ENCODE peak calls at places on chromosomes 5 and 9, in nine cellular contexts. One of them, this sample, is unnamed.

GRCh38 chr5:122358382-122358990 is 46.4 kb downstream of the SNCAIP start:
- DNase-seq in tibial nerve: no peak
- DNase-seq in dorsolateral prefrontal cortex: no peak
- DNase-seq in astrocyte of the spinal cord: no peak
- DNase-seq in GM12865: no peak
- DNase-seq in choroid plexus epithelial cell: no peak
- DNase-seq in fibroblast of the aortic adventitia: no peak
- DNase-seq in cardiac fibroblast: no peak
- DNase-seq in psoas muscle: no peak
- DNase-seq in this sample: no peak

GRCh38 chr9:16058131-16058549 is 505.3 kb downstream of the CCDC171 start:
- DNase-seq in choroid plexus epithelial cell: peak; percentile 62
- DNase-seq in astrocyte of the spinal cord: peak; percentile 79
- DNase-seq in GM12865: peak; percentile 18
- DNase-seq in tibial nerve: no peak
- DNase-seq in psoas muscle: no peak
- DNase-seq in fibroblast of the aortic adventitia: peak; percentile 26
- DNase-seq in cardiac fibroblast: peak; percentile 82
- DNase-seq in dorsolateral prefrontal cortex: no peak
- DNase-seq in this sample: peak; percentile 42

GRCh38 chr5:36744678-36745659 is 131.6 kb upstream of the NIPBL start:
- DNase-seq in GM12865: peak; percentile 65
- DNase-seq in psoas muscle: peak; percentile 78
- DNase-seq in dorsolateral prefrontal cortex: peak; percentile 55
- DNase-seq in tibial nerve: peak; percentile 15
- DNase-seq in cardiac fibroblast: peak; percentile 54
- DNase-seq in astrocyte of the spinal cord: peak; percentile 62
- DNase-seq in fibroblast of the aortic adventitia: peak; percentile 60
- DNase-seq in choroid plexus epithelial cell: peak; percentile 48
- DNase-seq in this sample: peak; percentile 74

GRCh38 chr5:41445937-41446563 is 64.4 kb downstream of the PLCXD3 start:
- DNase-seq in fibroblast of the aortic adventitia: peak; percentile 98
- DNase-seq in GM12865: no peak
- DNase-seq in choroid plexus epithelial cell: peak; percentile 14
- DNase-seq in cardiac fibroblast: peak; percentile 74
- DNase-seq in tibial nerve: no peak
- DNase-seq in psoas muscle: no peak
- DNase-seq in astrocyte of the spinal cord: no peak
- DNase-seq in dorsolateral prefrontal cortex: no peak
- DNase-seq in this sample: peak; percentile 72

GRCh38 chr9:133705576-133705975 is 32.6 kb downstream of the SARDH start:
- DNase-seq in tibial nerve: no peak
- DNase-seq in astrocyte of the spinal cord: no peak
- DNase-seq in cardiac fibroblast: no peak
- DNase-seq in choroid plexus epithelial cell: no peak
- DNase-seq in psoas muscle: peak; percentile 22
- DNase-seq in GM12865: no peak
- DNase-seq in dorsolateral prefrontal cortex: no peak
- DNase-seq in fibroblast of the aortic adventitia: no peak
- DNase-seq in this sample: no peak

GRCh38 chr5:136457390-136458094 is 92.2 kb upstream of the TRPC7 start:
- DNase-seq in tibial nerve: no peak
- DNase-seq in choroid plexus epithelial cell: no peak
- DNase-seq in psoas muscle: no peak
- DNase-seq in GM12865: no peak
- DNase-seq in fibroblast of the aortic adventitia: no peak
- DNase-seq in cardiac fibroblast: no peak
- DNase-seq in astrocyte of the spinal cord: no peak
- DNase-seq in dorsolateral prefrontal cortex: peak; percentile 25
- DNase-seq in this sample: no peak

GRCh38 chr5:32307769-32308194 is 5.0 kb downstream of the MTMR12 start:
- DNase-seq in cardiac fibroblast: no peak
- DNase-seq in dorsolateral prefrontal cortex: no peak
- DNase-seq in astrocyte of the spinal cord: no peak
- DNase-seq in GM12865: no peak
- DNase-seq in choroid plexus epithelial cell: no peak
- DNase-seq in psoas muscle: no peak
- DNase-seq in tibial nerve: no peak
- DNase-seq in fibroblast of the aortic adventitia: no peak
- DNase-seq in this sample: no peak

GRCh38 chr9:24832307-24832706 is 286.6 kb upstream of the IZUMO3 start:
- DNase-seq in astrocyte of the spinal cord: no peak
- DNase-seq in dorsolateral prefrontal cortex: no peak
- DNase-seq in choroid plexus epithelial cell: peak; percentile 1
- DNase-seq in cardiac fibroblast: peak; percentile 2
- DNase-seq in psoas muscle: no peak
- DNase-seq in fibroblast of the aortic adventitia: no peak
- DNase-seq in tibial nerve: no peak
- DNase-seq in GM12865: no peak
- DNase-seq in this sample: no peak

GRCh38 chr9:88173378-88173999 is 35.2 kb upstream of the SPATA31C2 start:
- DNase-seq in astrocyte of the spinal cord: peak; percentile 71
- DNase-seq in dorsolateral prefrontal cortex: no peak
- DNase-seq in psoas muscle: no peak
- DNase-seq in cardiac fibroblast: peak; percentile 83
- DNase-seq in fibroblast of the aortic adventitia: peak; percentile 70
- DNase-seq in tibial nerve: no peak
- DNase-seq in GM12865: peak; percentile 53
- DNase-seq in choroid plexus epithelial cell: peak; percentile 87
- DNase-seq in this sample: peak; percentile 74

GRCh38 chr5:71873202-71873601 is 154.1 kb downstream of the CARTPT start:
- DNase-seq in dorsolateral prefrontal cortex: no peak
- DNase-seq in astrocyte of the spinal cord: no peak
- DNase-seq in fibroblast of the aortic adventitia: no peak
- DNase-seq in tibial nerve: no peak
- DNase-seq in cardiac fibroblast: no peak
- DNase-seq in GM12865: no peak
- DNase-seq in choroid plexus epithelial cell: no peak
- DNase-seq in psoas muscle: no peak
- DNase-seq in this sample: no peak

GRCh38 chr5:68279960-68280359 is 64.4 kb downstream of the PIK3R1 start:
- DNase-seq in dorsolateral prefrontal cortex: no peak
- DNase-seq in tibial nerve: no peak
- DNase-seq in GM12865: peak; percentile 73
- DNase-seq in fibroblast of the aortic adventitia: no peak
- DNase-seq in psoas muscle: no peak
- DNase-seq in cardiac fibroblast: no peak
- DNase-seq in choroid plexus epithelial cell: no peak
- DNase-seq in astrocyte of the spinal cord: no peak
- DNase-seq in this sample: no peak

GRCh38 chr9:69604568-69605219 is 67.5 kb downstream of the APBA1 start:
- DNase-seq in tibial nerve: no peak
- DNase-seq in cardiac fibroblast: peak; percentile 14
- DNase-seq in GM12865: no peak
- DNase-seq in fibroblast of the aortic adventitia: no peak
- DNase-seq in choroid plexus epithelial cell: no peak
- DNase-seq in psoas muscle: no peak
- DNase-seq in dorsolateral prefrontal cortex: no peak
- DNase-seq in astrocyte of the spinal cord: no peak
- DNase-seq in this sample: no peak

GRCh38 chr5:179836225-179837019 is 15.7 kb downstream of the SQSTM1 start:
- DNase-seq in astrocyte of the spinal cord: peak; percentile 51
- DNase-seq in fibroblast of the aortic adventitia: peak; percentile 38
- DNase-seq in dorsolateral prefrontal cortex: no peak
- DNase-seq in psoas muscle: peak; percentile 74
- DNase-seq in cardiac fibroblast: peak; percentile 36
- DNase-seq in tibial nerve: no peak
- DNase-seq in choroid plexus epithelial cell: peak; percentile 78
- DNase-seq in GM12865: peak; percentile 28
- DNase-seq in this sample: no peak

GRCh38 chr5:88660326-88660946 is 222.5 kb downstream of the MEF2C start:
- DNase-seq in choroid plexus epithelial cell: no peak
- DNase-seq in dorsolateral prefrontal cortex: peak; percentile 66
- DNase-seq in GM12865: peak; percentile 73
- DNase-seq in astrocyte of the spinal cord: peak; percentile 89
- DNase-seq in psoas muscle: no peak
- DNase-seq in fibroblast of the aortic adventitia: peak; percentile 26
- DNase-seq in tibial nerve: no peak
- DNase-seq in cardiac fibroblast: peak; percentile 46
- DNase-seq in this sample: no peak

GRCh38 chr9:7216004-7216821 is 458.4 kb downstream of the KDM4C start:
- DNase-seq in psoas muscle: no peak
- DNase-seq in cardiac fibroblast: peak; percentile 79
- DNase-seq in choroid plexus epithelial cell: peak; percentile 50
- DNase-seq in fibroblast of the aortic adventitia: peak; percentile 41
- DNase-seq in dorsolateral prefrontal cortex: no peak
- DNase-seq in tibial nerve: no peak
- DNase-seq in GM12865: no peak
- DNase-seq in astrocyte of the spinal cord: peak; percentile 27
- DNase-seq in this sample: peak; percentile 67

GRCh38 chr5:142432961-142433360 is 108.1 kb upstream of the SPRY4 start:
- DNase-seq in fibroblast of the aortic adventitia: no peak
- DNase-seq in choroid plexus epithelial cell: no peak
- DNase-seq in astrocyte of the spinal cord: no peak
- DNase-seq in tibial nerve: no peak
- DNase-seq in dorsolateral prefrontal cortex: no peak
- DNase-seq in GM12865: no peak
- DNase-seq in cardiac fibroblast: no peak
- DNase-seq in psoas muscle: no peak
- DNase-seq in this sample: no peak

GRCh38 chr9:121372563-121373400 is 2.7 kb upstream of the STOM start:
- DNase-seq in choroid plexus epithelial cell: peak; percentile 68
- DNase-seq in astrocyte of the spinal cord: peak; percentile 43
- DNase-seq in tibial nerve: no peak
- DNase-seq in cardiac fibroblast: peak; percentile 72
- DNase-seq in fibroblast of the aortic adventitia: peak; percentile 81
- DNase-seq in GM12865: no peak
- DNase-seq in dorsolateral prefrontal cortex: no peak
- DNase-seq in psoas muscle: no peak
- DNase-seq in this sample: peak; percentile 52

GRCh38 chr5:179377421-179378115 is 32.3 kb upstream of the ADAMTS2 start:
- DNase-seq in psoas muscle: no peak
- DNase-seq in dorsolateral prefrontal cortex: no peak
- DNase-seq in tibial nerve: no peak
- DNase-seq in fibroblast of the aortic adventitia: no peak
- DNase-seq in choroid plexus epithelial cell: peak; percentile 16
- DNase-seq in cardiac fibroblast: no peak
- DNase-seq in astrocyte of the spinal cord: no peak
- DNase-seq in GM12865: no peak
- DNase-seq in this sample: no peak

GRCh38 chr5:120446896-120447295 is 17.2 kb upstream of the PRR16 start:
- DNase-seq in psoas muscle: no peak
- DNase-seq in tibial nerve: no peak
- DNase-seq in choroid plexus epithelial cell: peak; percentile 38
- DNase-seq in cardiac fibroblast: peak; percentile 18
- DNase-seq in fibroblast of the aortic adventitia: no peak
- DNase-seq in dorsolateral prefrontal cortex: no peak
- DNase-seq in GM12865: no peak
- DNase-seq in astrocyte of the spinal cord: peak; percentile 27
- DNase-seq in this sample: no peak

GRCh38 chr5:141360685-141361084 is 891 bp downstream of the PCDHGB2 start:
- DNase-seq in cardiac fibroblast: no peak
- DNase-seq in fibroblast of the aortic adventitia: no peak
- DNase-seq in astrocyte of the spinal cord: no peak
- DNase-seq in choroid plexus epithelial cell: no peak
- DNase-seq in tibial nerve: no peak
- DNase-seq in GM12865: no peak
- DNase-seq in psoas muscle: no peak
- DNase-seq in dorsolateral prefrontal cortex: no peak
- DNase-seq in this sample: no peak
- H3K4me3 ChIP-seq in cardiac fibroblast: no peak overlapping the region
- H3K4me3 ChIP-seq in fibroblast of the aortic adventitia: no peak overlapping the region
- H3K4me3 ChIP-seq in astrocyte of the spinal cord: no peak overlapping the region
- H3K4me3 ChIP-seq in choroid plexus epithelial cell: no peak overlapping the region
- H3K4me3 ChIP-seq in tibial nerve: no peak overlapping the region
- H3K4me3 ChIP-seq in GM12865: no peak overlapping the region
- H3K4me3 ChIP-seq in psoas muscle: peak overlapping the region; percentile 52
- H3K4me3 ChIP-seq in dorsolateral prefrontal cortex: no peak overlapping the region
- H3K4me3 ChIP-seq in this sample: no peak overlapping the region

GRCh38 chr9:4152876-4153275 is 147.0 kb downstream of the GLIS3 start:
- DNase-seq in GM12865: peak; percentile 3
- DNase-seq in tibial nerve: no peak
- DNase-seq in choroid plexus epithelial cell: no peak
- DNase-seq in cardiac fibroblast: no peak
- DNase-seq in dorsolateral prefrontal cortex: no peak
- DNase-seq in astrocyte of the spinal cord: no peak
- DNase-seq in fibroblast of the aortic adventitia: no peak
- DNase-seq in psoas muscle: no peak
- DNase-seq in this sample: no peak
- TF ChIP-seq CTCF in GM12865: peak; percentile 19
- TF ChIP-seq CTCF in tibial nerve: no peak
- TF ChIP-seq CTCF in choroid plexus epithelial cell: no peak
- TF ChIP-seq CTCF in cardiac fibroblast: no peak
- TF ChIP-seq CTCF in dorsolateral prefrontal cortex: no peak
- TF ChIP-seq CTCF in astrocyte of the spinal cord: no peak
- TF ChIP-seq CTCF in fibroblast of the aortic adventitia: no peak
- TF ChIP-seq CTCF in psoas muscle: no peak
- TF ChIP-seq CTCF in this sample: no peak

DNA sequence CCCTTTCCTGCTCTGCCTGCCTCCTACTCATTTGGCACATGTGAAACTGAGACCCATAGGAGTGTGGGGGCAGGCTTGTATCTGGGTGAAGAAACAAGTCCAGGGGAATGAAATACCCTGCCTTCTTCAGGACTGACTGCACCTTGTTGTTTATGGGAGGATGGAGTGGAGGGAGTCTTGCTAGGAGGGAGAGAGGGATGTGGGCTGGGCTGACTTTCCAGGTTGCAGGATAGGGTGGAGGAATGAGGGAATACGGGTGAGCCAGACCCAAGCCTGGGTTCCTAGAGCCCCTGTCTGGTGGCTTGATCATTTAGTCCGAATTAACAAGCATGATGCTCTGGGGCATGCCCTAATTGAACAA is 3.3 kb downstream of the CXXC5 start:
- DNase-seq in dorsolateral prefrontal cortex: no peak
- DNase-seq in fibroblast of the aortic adventitia: no peak
- DNase-seq in astrocyte of the spinal cord: peak; percentile 49
- DNase-seq in GM12865: peak; percentile 36
- DNase-seq in cardiac fibroblast: peak; percentile 20
- DNase-seq in choroid plexus epithelial cell: no peak
- DNase-seq in psoas muscle: peak; percentile 57
- DNase-seq in tibial nerve: no peak
- DNase-seq in this sample: no peak
- H3K4me3 ChIP-seq in dorsolateral prefrontal cortex: peak overlapping the region; percentile 95
- H3K4me3 ChIP-seq in fibroblast of the aortic adventitia: peak overlapping the region; percentile 84
- H3K4me3 ChIP-seq in astrocyte of the spinal cord: peak overlapping the region; percentile 89
- H3K4me3 ChIP-seq in GM12865: peak overlapping the region; percentile 84
- H3K4me3 ChIP-seq in cardiac fibroblast: no peak overlapping the region
- H3K4me3 ChIP-seq in choroid plexus epithelial cell: peak overlapping the region; percentile 82
- H3K4me3 ChIP-seq in psoas muscle: peak overlapping the region; percentile 99
- H3K4me3 ChIP-seq in tibial nerve: no peak overlapping the region
- H3K4me3 ChIP-seq in this sample: peak overlapping the region; percentile 2

GRCh38 chr5:146446861-146447733 is at the start of gene TCERG1:
- DNase-seq in fibroblast of the aortic adventitia: peak; percentile 100
- DNase-seq in astrocyte of the spinal cord: peak; percentile 100
- DNase-seq in dorsolateral prefrontal cortex: peak; percentile 99
- DNase-seq in psoas muscle: peak; percentile 100
- DNase-seq in choroid plexus epithelial cell: peak; percentile 100
- DNase-seq in GM12865: peak; percentile 100
- DNase-seq in tibial nerve: peak; percentile 99
- DNase-seq in cardiac fibroblast: peak; percentile 100
- DNase-seq in this sample: peak; percentile 100

GRCh38 chr5:146448783-146449519 is 1.8 kb downstream of the TCERG1 start:
- DNase-seq in psoas muscle: no peak
- DNase-seq in astrocyte of the spinal cord: no peak
- DNase-seq in GM12865: no peak
- DNase-seq in cardiac fibroblast: no peak
- DNase-seq in choroid plexus epithelial cell: no peak
- DNase-seq in tibial nerve: no peak
- DNase-seq in dorsolateral prefrontal cortex: no peak
- DNase-seq in fibroblast of the aortic adventitia: no peak
- DNase-seq in this sample: no peak

GRCh38 chr5:146447734-146448380 is 724 bp downstream of the TCERG1 start:
- DNase-seq in tibial nerve: no peak
- DNase-seq in dorsolateral prefrontal cortex: no peak
- DNase-seq in cardiac fibroblast: peak; percentile 60
- DNase-seq in psoas muscle: no peak
- DNase-seq in fibroblast of the aortic adventitia: peak; percentile 33
- DNase-seq in GM12865: peak; percentile 70
- DNase-seq in astrocyte of the spinal cord: peak; percentile 36
- DNase-seq in choroid plexus epithelial cell: peak; percentile 59
- DNase-seq in this sample: peak; percentile 28

GRCh38 chr5:146451411-146451810 is 4.3 kb downstream of the TCERG1 start:
- DNase-seq in dorsolateral prefrontal cortex: no peak
- DNase-seq in psoas muscle: no peak
- DNase-seq in fibroblast of the aortic adventitia: no peak
- DNase-seq in cardiac fibroblast: no peak
- DNase-seq in GM12865: no peak
- DNase-seq in choroid plexus epithelial cell: no peak
- DNase-seq in tibial nerve: no peak
- DNase-seq in astrocyte of the spinal cord: no peak
- DNase-seq in this sample: no peak
- TF ChIP-seq CTCF in dorsolateral prefrontal cortex: no peak
- TF ChIP-seq CTCF in psoas muscle: no peak
- TF ChIP-seq CTCF in fibroblast of the aortic adventitia: peak; percentile 6
- TF ChIP-seq CTCF in cardiac fibroblast: no peak
- TF ChIP-seq CTCF in GM12865: peak; percentile 13
- TF ChIP-seq CTCF in choroid plexus epithelial cell: peak; percentile 46
- TF ChIP-seq CTCF in tibial nerve: no peak
- TF ChIP-seq CTCF in astrocyte of the spinal cord: peak; percentile 26
- TF ChIP-seq CTCF in this sample: peak; percentile 16